ENCODE peak calls at places on chromosomes 1 and 21, in seven cellular contexts. I is Caco-2, C is A549, T is cardiac muscle cell, J is GM10248, Q is astrocyte, X is H9. S is an unnamed sample.

GRCh38 chr1:10361515-10361914 is 37.3 kb upstream of the PGD start:
- DNase-seq in I (no peak), C (no peak), T (no peak), J (no peak), Q (no peak), X (no peak), S (no peak)

GRCh38 chr1:203084588-203085527 is 954 bp downstream of the MYOG start:
- DNase-seq in I (no peak), C (no peak), T (no peak), J (peak), Q (no peak), X (peak), S (no peak)

GRCh38 chr1:68384321-68384813 is 65.4 kb downstream of the RPE65 start:
- DNase-seq in I (no peak), C (peak), T (no peak), J (no peak), Q (peak), X (no peak), S (peak)

GRCh38 chr21:33924766-33925100 is 9.1 kb upstream of the ATP5PO start:
- DNase-seq in I (peak), C (no peak), T (no peak), J (no peak), Q (no peak), X (no peak), S (no peak)

GRCh38 chr1:27363766-27364695 is 2.7 kb downstream of the MAP3K6 start:
- DNase-seq in I (no peak), C (no peak), T (no peak), J (no peak), Q (no peak), X (no peak), S (no peak)

GRCh38 chr1:239816090-239816812 is 275.4 kb upstream of the FMN2 start:
- DNase-seq in I (peak), C (peak), T (no peak), J (no peak), Q (peak), X (peak), S (peak)

GRCh38 chr1:231924183-231924582 is 297.6 kb downstream of the DISC1 start:
- DNase-seq in I (no peak), C (no peak), T (no peak), J (no peak), Q (no peak), X (no peak), S (no peak)

GRCh38 chr1:160342520-160342919 is 530 bp downstream of the COPA start:
- DNase-seq in I (no peak), C (no peak), T (no peak), J (no peak), Q (no peak), X (no peak), S (peak)

GRCh38 chr1:94772230-94772641 is 47.9 kb upstream of the SLC44A3 start:
- DNase-seq in I (peak), C (no peak), T (no peak), J (no peak), Q (peak), X (no peak), S (peak)

GRCh38 chr1:36829951-36830350 is 204.4 kb downstream of the GRIK3 start:
- DNase-seq in I (no peak), C (no peak), T (no peak), J (no peak), Q (no peak), X (no peak), S (no peak)

GRCh38 chr21:42386034-42386591 is 9.7 kb downstream of the TMPRSS3 start:
- DNase-seq in I (no peak), C (no peak), T (no peak), J (no peak), Q (no peak), X (no peak), S (no peak)

GRCh38 chr21:46153259-46154154 is 1.9 kb downstream of the FTCD start:
- DNase-seq in I (no peak), C (peak), T (peak), J (peak), Q (no peak), X (peak), S (no peak)

GRCh38 chr1:225744745-225745144 is 32.9 kb upstream of the SRP9 start:
- DNase-seq in I (no peak), C (no peak), T (no peak), J (no peak), Q (no peak), X (no peak), S (no peak)

GRCh38 chr1:93995837-93996526 is 86.8 kb upstream of the GCLM start:
- DNase-seq in I (no peak), C (no peak), T (peak), J (no peak), Q (no peak), X (no peak), S (no peak)

GRCh38 chr1:227938911-227939790 is 8.6 kb downstream of the WNT9A start:
- DNase-seq in I (no peak), C (no peak), T (no peak), J (no peak), Q (no peak), X (no peak), S (no peak)

GRCh38 chr1:118589486-118589885 is 398.7 kb downstream of the TBX15 start:
- DNase-seq in I (no peak), C (no peak), T (no peak), J (no peak), Q (no peak), X (no peak), S (no peak)

GRCh38 chr1:92882817-92883216 is 51.0 kb downstream of the RPL5 start:
- DNase-seq in I (no peak), C (no peak), T (no peak), J (no peak), Q (no peak), X (no peak), S (no peak)

GRCh38 chr1:56788588-56788987 is 30.6 kb downstream of the FYB2 start:
- DNase-seq in I (no peak), C (no peak), T (no peak), J (no peak), Q (no peak), X (no peak), S (no peak)

GRCh38 chr1:56477164-56478111 is 101.9 kb downstream of the PLPP3 start:
- DNase-seq in I (peak), C (no peak), T (no peak), J (peak), Q (peak), X (peak), S (peak)

GRCh38 chr1:178725603-178726517 is 816 bp downstream of the RALGPS2 start:
- DNase-seq in I (peak), C (peak), T (peak), J (peak), Q (peak), X (peak), S (peak)

GRCh38 chr1:177255411-177255810 is 84.7 kb downstream of the BRINP2 start:
- DNase-seq in I (no peak), C (no peak), T (no peak), J (no peak), Q (peak), X (no peak), S (peak)

GRCh38 chr1:216815239-216815955 is 92.2 kb upstream of the ESRRG start:
- DNase-seq in I (no peak), C (no peak), T (peak), J (no peak), Q (peak), X (no peak), S (no peak)

GRCh38 chr1:202802998-202803932 is 5.0 kb downstream of the KDM5B start:
- DNase-seq in I (no peak), C (no peak), T (no peak), J (no peak), Q (no peak), X (no peak), S (peak)

GRCh38 chr1:12527564-12527963 is 90.4 kb downstream of the DHRS3 start:
- DNase-seq in I (no peak), C (no peak), T (no peak), J (no peak), Q (no peak), X (no peak), S (no peak)

GRCh38 chr1:176206006-176206960 is 803 bp downstream of the COP1 start:
- DNase-seq in I (peak), C (peak), T (peak), J (peak), Q (peak), X (peak), S (peak)

GRCh38 chr1:13697738-13698137 is 2.2 kb upstream of the PRDM2 start:
- DNase-seq in I (no peak), C (no peak), T (no peak), J (no peak), Q (no peak), X (no peak), S (no peak)

GRCh38 chr1:221965252-221965651 is 223.4 kb upstream of the DUSP10 start:
- DNase-seq in I (no peak), C (no peak), T (no peak), J (no peak), Q (peak), X (no peak), S (no peak)

GRCh38 chr1:155256101-155256852 is 994 bp upstream of the ENTREP3 start:
- DNase-seq in I (no peak), C (no peak), T (no peak), J (no peak), Q (no peak), X (no peak), S (no peak)

DNA sequence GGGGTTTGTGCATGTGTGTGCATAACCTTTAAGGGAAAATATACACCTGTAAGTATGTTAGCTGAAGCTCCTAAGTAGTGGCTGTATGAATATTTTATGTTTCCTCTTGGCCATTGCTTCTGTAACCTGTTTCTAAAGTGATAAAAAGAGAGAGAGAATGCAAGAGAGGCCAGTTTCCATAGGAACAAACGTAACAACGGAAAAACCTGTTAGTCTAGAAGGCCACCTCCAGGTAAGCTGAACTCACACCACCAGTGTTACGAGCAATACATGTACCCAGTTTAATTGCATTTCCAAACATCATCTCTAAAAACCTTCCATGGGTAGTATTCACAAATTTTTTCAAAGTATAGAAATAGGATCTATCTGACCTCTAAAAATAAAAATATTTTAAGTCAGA is 63.1 kb downstream of the PLPPR4 start:
- DNase-seq in I (peak), C (no peak), T (no peak), J (no peak), Q (no peak), X (peak), S (no peak)
- TF ChIP-seq CTCF in I (no peak), C (no peak), T (no peak), J (no peak), Q (no peak), X (no peak), S (no peak)

DNA sequence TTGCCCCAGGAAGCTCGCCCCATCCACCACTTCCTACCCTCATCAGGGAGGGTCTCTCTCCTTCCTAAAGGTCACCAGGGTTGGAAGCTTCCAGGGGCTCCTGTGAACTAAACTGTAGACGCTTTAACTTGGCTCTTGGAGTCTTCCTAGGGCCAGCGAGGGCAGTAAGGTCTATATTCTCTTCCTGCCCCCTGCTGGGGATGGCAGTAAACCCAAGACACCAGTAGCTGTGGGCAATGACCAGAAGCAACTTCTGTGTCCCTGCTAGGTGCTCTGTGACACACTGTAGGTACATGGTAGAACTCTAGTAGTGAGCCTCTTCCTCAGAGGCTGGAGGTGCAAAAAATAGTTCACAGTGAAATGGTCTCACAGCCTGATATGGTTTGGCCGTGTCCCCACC is 30.0 kb downstream of the KCND3 start:
- DNase-seq in I (no peak), C (no peak), T (no peak), J (no peak), Q (no peak), X (no peak), S (no peak)
- TF ChIP-seq CTCF in I (no peak), C (no peak), T (no peak), J (no peak), Q (no peak), X (peak), S (no peak)

GRCh38 chr1:46301406-46302090 is 1.9 kb downstream of the LRRC41 start:
- DNase-seq in I (no peak), C (no peak), T (no peak), J (peak), Q (peak), X (peak), S (peak)

GRCh38 chr1:46303038-46303871 is at the start of the genes LRRC41 and UQCRH:
- DNase-seq in I (peak), C (peak), T (peak), J (peak), Q (peak), X (peak), S (peak)

GRCh38 chr1:46300673-46301405 is 2.6 kb downstream of the LRRC41 start:
- DNase-seq in I (no peak), C (no peak), T (no peak), J (no peak), Q (peak), X (no peak), S (peak)

GRCh38 chr1:46303872-46304326 is 401 bp downstream of the UQCRH start:
- DNase-seq in I (no peak), C (no peak), T (no peak), J (no peak), Q (no peak), X (no peak), S (no peak)

GRCh38 chr1:46302091-46303037 is 1.1 kb downstream of the LRRC41 start:
- DNase-seq in I (peak), C (no peak), T (peak), J (peak), Q (peak), X (peak), S (no peak)
- TF ChIP-seq CTCF in I (peak), C (no peak), T (peak), J (peak), Q (no peak), X (peak), S (no peak)

DNA sequence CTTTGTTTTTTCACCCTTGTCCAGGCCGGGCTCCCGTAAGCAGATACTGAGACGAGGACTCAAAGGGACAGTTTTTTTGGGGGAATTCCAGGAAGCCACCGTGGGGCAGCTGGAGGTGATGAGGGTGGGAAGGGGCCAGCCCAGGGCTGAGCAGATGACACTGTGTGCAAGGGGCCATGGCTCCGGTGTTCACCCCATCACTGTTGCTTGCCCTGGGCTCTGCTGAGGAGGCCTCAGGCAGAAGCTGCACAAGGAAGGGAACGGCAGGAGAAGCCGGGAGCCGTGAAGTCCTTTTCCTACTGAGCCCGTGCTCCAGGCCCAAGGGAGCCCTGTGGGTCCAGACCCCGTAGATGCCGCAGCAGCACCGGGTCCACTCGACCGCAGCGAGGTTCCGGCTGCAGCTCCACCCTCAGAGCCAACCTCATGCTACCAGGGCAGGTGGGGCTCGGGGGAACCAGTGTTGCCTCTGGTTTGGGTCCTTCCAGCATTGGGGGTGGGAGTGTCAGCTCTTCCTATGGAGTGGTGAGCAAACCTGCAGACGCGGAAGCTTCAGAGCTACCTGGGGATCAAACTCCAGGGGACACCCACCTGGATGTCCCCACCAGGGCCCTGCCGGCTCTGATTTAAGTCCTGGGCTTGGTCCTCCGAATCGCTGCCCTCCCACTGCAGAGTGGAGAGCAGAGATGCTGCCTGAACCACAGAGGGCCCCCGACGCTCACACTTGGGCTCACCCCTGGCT is 4.2 kb upstream of the CALML6 start:
- DNase-seq in I (no peak), C (no peak), T (no peak), J (no peak), Q (no peak), X (peak), S (no peak)
- TF ChIP-seq CTCF in I (no peak), C (no peak), T (no peak), J (no peak), Q (no peak), X (no peak), S (no peak)